ENCODE peak calls at places on chromosomes 2 and 18, in four cellular contexts. L is K562, T is H1, S is SK-N-SH. J is an unnamed sample.

GRCh38 chr2:172442072-172442895 is 14.9 kb downstream of the ITGA6 start:
- DNase-seq in L (no peak), T (no peak), S (no peak), J (no peak)

GRCh38 chr2:237574894-237575868 is 8.8 kb downstream of the PRLH start:
- DNase-seq in L (no peak), T (peak), S (no peak), J (no peak)

GRCh38 chr18:61546598-61546997 is 213.4 kb downstream of the CDH20 start:
- DNase-seq in L (no peak), T (no peak), S (no peak), J (no peak)

GRCh38 chr2:27958711-27959378 is 68.3 kb downstream of the BABAM2 start:
- DNase-seq in L (no peak), T (no peak), S (no peak), J (no peak)

GRCh38 chr18:79567481-79568147 is 112.0 kb upstream of the CTDP1 start:
- DNase-seq in L (no peak), T (no peak), S (no peak), J (peak)

GRCh38 chr2:149903626-149904025 is 316.1 kb upstream of the MMADHC start:
- DNase-seq in L (no peak), T (no peak), S (no peak), J (no peak)

GRCh38 chr2:200239216-200239615 is 67.3 kb upstream of the SPATS2L start:
- DNase-seq in L (no peak), T (no peak), S (peak), J (no peak)

GRCh38 chr2:227347117-227347516 is 22.1 kb downstream of the MFF start:
- DNase-seq in L (no peak), T (no peak), S (no peak), J (no peak)

GRCh38 chr2:173983414-173983871 is 18.3 kb upstream of the SP3 start:
- DNase-seq in L (no peak), T (no peak), S (no peak), J (no peak)

GRCh38 chr2:127039387-127040031 is 67.4 kb downstream of the BIN1 start:
- DNase-seq in L (no peak), T (no peak), S (no peak), J (no peak)

DNA sequence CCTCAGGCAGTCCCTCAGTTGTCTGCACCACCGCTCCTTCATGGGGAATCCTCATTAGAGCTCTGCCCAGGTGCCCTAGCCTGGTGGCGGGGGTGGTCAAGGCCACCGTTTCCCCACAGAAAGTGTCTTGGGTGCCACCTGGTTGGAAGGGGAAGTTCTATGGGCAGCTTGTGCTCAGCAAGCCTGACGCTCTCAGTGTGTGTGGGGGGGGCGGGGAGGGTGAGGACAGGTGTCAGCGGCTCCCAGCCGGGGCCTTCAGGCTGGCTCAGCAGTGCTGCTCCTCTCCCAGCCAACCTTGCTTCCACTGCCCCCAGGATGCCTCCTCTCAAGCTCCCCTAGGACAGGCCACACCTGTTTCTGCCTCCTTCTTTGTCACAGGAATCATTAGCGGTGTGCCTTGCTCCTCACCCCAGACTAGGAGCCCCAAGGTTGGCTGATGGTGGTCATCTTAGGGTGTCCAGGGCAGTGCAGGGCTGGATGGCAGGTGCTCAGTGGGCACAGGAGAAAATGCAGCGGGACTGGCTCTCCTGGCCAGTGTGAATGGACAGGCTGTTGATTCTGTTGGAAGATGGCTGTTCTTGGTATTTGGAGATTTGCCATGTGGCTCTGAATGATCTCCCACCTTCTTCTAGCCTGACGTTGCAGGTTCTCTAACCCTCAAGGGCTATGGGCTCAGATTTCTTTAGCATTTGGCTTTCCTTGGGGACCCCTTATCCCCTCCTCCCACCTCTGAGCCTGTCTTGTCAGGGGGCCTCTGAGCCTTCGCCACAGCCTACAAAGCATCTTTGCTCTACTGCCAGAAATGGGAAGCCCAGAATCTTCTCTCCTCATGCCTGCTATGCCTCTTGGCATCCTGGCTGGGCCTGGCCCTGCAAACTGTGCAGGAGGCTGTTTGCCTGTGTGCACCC is 185.8 kb upstream of the HS6ST1 start:
- DNase-seq in L (no peak), T (peak), S (no peak), J (no peak)
- TF ChIP-seq TEAD4 in L (no peak), T (no peak), S (no peak), J (no peak)

GRCh38 chr2:47676236-47676635 is 106.7 kb upstream of the MSH6 start:
- DNase-seq in L (no peak), T (no peak), S (no peak), J (no peak)
- TF ChIP-seq TEAD4 in L (no peak), T (no peak), S (no peak), J (no peak)

DNA sequence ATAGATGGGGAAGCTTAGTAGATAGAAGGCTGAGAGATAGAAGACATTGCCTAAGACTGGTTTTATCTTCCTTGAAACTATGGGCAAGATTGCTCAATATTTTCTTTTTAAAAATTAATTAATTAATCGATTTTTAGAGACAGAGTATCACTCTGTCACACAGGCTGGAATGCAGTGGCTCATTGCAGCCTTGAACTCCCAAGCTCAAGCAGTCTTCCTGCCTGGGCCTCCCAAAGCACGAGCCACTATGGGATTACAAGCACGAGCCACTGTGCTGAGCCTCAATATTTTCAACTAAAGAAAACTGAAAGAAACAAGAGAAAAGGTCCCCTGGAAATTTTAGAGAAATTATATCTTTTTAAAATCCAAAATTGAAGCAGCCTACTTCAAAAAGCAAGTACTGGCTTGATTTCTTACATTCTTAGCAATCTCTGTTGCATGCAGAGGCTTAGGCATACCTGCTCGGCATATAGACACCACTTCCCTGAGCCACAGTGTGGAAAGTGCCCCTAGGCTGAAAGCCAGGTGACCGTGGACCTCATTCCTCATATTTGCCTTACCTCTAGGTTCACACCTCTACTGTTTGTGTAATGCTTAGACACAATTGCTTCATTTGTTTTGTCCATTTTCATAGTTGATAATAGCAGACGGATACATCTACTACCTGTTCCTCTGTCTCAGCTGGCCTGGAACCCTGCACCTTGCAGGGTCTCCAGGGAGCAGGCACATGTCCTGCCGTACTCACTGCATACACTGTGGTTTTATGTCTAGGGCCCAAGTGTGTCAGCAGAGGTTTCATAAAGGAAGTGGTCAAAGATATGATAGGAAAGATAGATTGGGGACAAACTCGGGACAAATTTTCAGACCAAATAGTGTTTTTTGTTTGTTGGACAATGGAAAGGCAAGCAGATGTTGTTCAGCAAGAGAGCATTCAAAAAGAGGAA is 166.5 kb upstream of the ALPP start:
- DNase-seq in L (no peak), T (no peak), S (no peak), J (no peak)
- TF ChIP-seq TEAD4 in L (no peak), T (no peak), S (no peak), J (no peak)

GRCh38 chr2:30915485-30915884 is 108.2 kb upstream of the CAPN13 start:
- DNase-seq in L (no peak), T (peak), S (peak), J (peak)
- TF ChIP-seq TEAD4 in L (no peak), T (no peak), S (no peak), J (no peak)

DNA sequence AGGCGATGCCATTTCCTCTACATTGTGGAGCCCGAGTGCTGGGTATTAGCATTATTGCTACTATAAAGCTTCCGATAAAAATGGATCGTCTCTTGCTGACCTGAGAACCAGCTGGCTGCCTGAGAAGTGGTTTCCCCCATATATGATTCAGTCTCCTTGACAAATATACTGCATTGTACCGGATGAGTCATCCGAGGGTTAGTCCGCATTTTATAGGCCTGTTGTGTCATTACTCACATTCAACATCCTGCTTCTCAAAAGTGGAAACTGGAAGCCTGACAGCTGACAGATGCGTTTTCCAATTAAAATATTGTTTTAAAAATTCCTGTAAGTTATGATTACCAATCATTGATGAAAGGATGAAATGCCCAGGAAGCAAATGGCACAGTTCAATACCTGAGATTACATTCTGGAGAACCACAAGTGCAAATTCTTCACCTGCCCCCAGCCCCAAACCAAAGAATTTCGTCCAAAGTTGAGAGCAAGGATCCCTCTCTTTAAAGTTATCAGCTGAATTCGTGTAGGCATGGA is 65.7 kb downstream of the SPRED2 start:
- DNase-seq in L (peak), T (no peak), S (no peak), J (no peak)
- TF ChIP-seq TEAD4 in L (peak), T (no peak), S (peak), J (no peak)

GRCh38 chr2:128733450-128733849 is 414.8 kb upstream of the HS6ST1 start:
- DNase-seq in L (no peak), T (no peak), S (peak), J (no peak)

GRCh38 chr2:128736046-128736688 is 417.5 kb upstream of the HS6ST1 start:
- DNase-seq in L (no peak), T (no peak), S (peak), J (no peak)

GRCh38 chr2:128735296-128735960 is 416.8 kb upstream of the HS6ST1 start:
- DNase-seq in L (no peak), T (no peak), S (no peak), J (peak)

GRCh38 chr2:128732976-128733431 is 414.3 kb upstream of the HS6ST1 start:
- DNase-seq in L (no peak), T (no peak), S (no peak), J (no peak)

DNA sequence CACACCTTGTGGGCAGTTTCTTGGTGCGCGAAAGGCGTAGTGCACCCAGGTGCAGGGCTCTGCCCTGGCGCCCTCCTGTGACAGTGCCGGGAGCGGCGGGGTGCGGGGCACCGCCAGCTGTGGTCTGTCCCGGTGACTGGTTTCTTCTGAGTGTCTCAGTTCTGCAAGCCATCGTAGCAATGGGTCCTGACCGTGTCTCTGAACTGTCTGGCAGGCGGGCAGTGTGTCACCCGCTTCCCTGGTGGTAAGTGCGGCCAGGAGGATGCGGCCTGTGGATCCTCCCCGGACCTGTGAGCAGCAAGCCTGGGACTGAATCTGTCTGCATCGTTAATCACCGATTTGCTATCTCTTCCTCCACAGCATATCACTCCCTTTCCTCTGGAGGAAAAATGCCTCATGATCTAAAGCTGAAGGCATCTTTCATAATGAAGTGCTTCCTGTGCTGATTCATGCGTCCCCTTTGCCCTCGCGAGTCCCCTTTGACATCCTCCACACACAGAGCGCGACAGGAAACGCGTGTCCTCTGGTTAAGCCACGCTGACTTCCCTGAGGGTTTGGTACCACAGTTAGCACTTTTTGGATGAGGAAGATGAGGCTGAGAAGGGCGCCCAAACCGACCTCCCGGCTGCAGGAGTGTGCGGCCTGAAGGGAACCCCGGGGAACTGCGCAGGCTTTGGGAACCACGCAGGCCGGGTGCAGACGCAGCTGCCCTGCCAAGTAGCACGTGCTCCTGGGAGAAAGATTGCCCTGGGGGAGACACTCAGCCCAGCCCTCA is 416.0 kb upstream of the HS6ST1 start:
- DNase-seq in L (no peak), T (peak), S (peak), J (peak)
- TF ChIP-seq TEAD4 in L (no peak), T (no peak), S (no peak), J (no peak)

DNA sequence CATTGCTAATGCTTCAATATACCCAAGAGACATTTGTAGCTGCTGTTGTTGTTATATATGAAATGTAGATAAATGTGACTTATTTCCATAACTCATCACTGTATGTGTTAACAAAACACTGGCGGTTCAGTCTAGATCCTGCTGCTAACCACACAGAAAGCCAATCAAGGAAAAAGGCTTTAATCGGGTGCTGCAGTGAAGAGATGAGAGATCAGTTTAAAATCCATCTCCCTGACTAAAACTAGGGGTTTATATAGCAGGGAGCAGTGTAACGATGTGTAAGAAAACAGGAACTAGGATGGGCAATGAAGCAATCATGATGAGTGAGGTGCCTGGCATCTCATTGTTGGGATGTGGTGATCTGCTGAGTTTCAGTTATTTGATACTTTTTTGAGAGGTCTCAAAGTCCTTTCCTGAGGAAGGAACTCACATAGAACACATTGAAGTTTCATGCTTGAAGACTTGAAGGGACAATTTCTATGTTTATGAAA is 677.7 kb upstream of the CDH7 start:
- DNase-seq in L (no peak), T (no peak), S (no peak), J (no peak)
- TF ChIP-seq TEAD4 in L (no peak), T (no peak), S (no peak), J (no peak)